ENCODE peak calls at places on chromosomes 2 and 18, in four cellular contexts. Q is ovary, D is spleen, Z is stomach. F is an unnamed sample. For H3K36me3, the result is how much of the 10 kb centered on the place peaks cover.

GRCh38 chr2:231640646-231641111 is 48.0 kb downstream of the TEX44 start:
- DNase-seq in Z (peak), D (no peak), Q (no peak), F (peak)

GRCh38 chr18:28178720-28179119 is 1.8 kb upstream of the CDH2 start:
- DNase-seq in D (no peak), Q (no peak), Z (no peak), F (no peak)

GRCh38 chr2:121346886-121347285 is 61.9 kb upstream of the TFCP2L1 start:
- DNase-seq in D (no peak), Q (no peak), Z (no peak), F (no peak)

GRCh38 chr2:133266926-133267590 is 301.2 kb downstream of the NCKAP5 start:
- DNase-seq in Z (no peak), D (no peak), Q (no peak), F (no peak)

GRCh38 chr2:187155472-187155871 is 292.6 kb downstream of the CALCRL start:
- DNase-seq in D (no peak), Z (no peak), Q (no peak), F (no peak)

GRCh38 chr2:20065885-20066602 is 14.6 kb upstream of the LAPTM4A start:
- DNase-seq in Z (peak), D (no peak), Q (peak), F (peak)

GRCh38 chr2:191015831-191016230 is 1.9 kb upstream of the STAT1 start:
- DNase-seq in Z (no peak), Q (no peak), D (no peak), F (no peak)

GRCh38 chr2:107936427-107937359 is 49.6 kb upstream of the SLC5A7 start:
- DNase-seq in Q (no peak), Z (no peak), D (no peak), F (no peak)

GRCh38 chr2:190649035-190649797 is at the start of gene NAB1:
- DNase-seq in Z (peak), D (peak), Q (peak), F (peak)

GRCh38 chr2:8024506-8024905 is 657.4 kb upstream of the ID2 start:
- DNase-seq in Z (no peak), D (no peak), Q (no peak), F (no peak)

GRCh38 chr2:240991378-240992263 is 6.8 kb upstream of the SNED1 start:
- DNase-seq in Z (peak), Q (peak), D (peak), F (peak)

GRCh38 chr2:201320701-201321100 is 36.4 kb downstream of the FLACC1 start:
- DNase-seq in Q (no peak), Z (no peak), D (no peak), F (no peak)

GRCh38 chr2:192128655-192129054 is 66.1 kb downstream of the TMEFF2 start:
- DNase-seq in D (no peak), Z (no peak), Q (no peak), F (no peak)

GRCh38 chr18:22257022-22257543 is 87.7 kb downstream of the GATA6 start:
- DNase-seq in Z (no peak), Q (no peak), D (no peak), F (no peak)

GRCh38 chr18:23932385-23933067 is 82.0 kb upstream of the TTC39C start:
- DNase-seq in Q (no peak), Z (no peak), D (no peak), F (no peak)

GRCh38 chr2:69916151-69916550 is 1.2 kb downstream of the MXD1 start:
- DNase-seq in Z (no peak), Q (no peak), D (no peak), F (no peak)

GRCh38 chr2:100981011-100981410 is 21.1 kb upstream of the RPL31 start:
- DNase-seq in Z (no peak), Q (no peak), D (no peak), F (no peak)

GRCh38 chr2:138059487-138059886 is 95.2 kb downstream of the HNMT start:
- DNase-seq in Z (no peak), D (no peak), Q (no peak), F (no peak)

GRCh38 chr18:30113454-30113853 is 929.1 kb downstream of the DSC3 start:
- DNase-seq in Q (no peak), D (no peak), Z (no peak), F (no peak)

GRCh38 chr2:67561411-67561965 is 164.4 kb downstream of the ETAA1 start:
- DNase-seq in Q (peak), Z (peak), D (no peak), F (no peak)

GRCh38 chr2:20425371-20425881 is 21.4 kb upstream of the RHOB start:
- DNase-seq in Q (no peak), D (no peak), Z (no peak), F (no peak)

GRCh38 chr2:72000110-72000509 is 147.6 kb downstream of the CYP26B1 start:
- DNase-seq in D (no peak), Q (no peak), Z (no peak), F (no peak)

GRCh38 chr18:50970006-50970405 is 2.2 kb downstream of the ELAC1 start:
- DNase-seq in Q (no peak), Z (peak), D (no peak), F (peak)

GRCh38 chr2:111031546-111032484 is 88.9 kb upstream of the BCL2L11 start:
- DNase-seq in D (no peak), Z (peak), Q (no peak), F (no peak)

GRCh38 chr2:74037379-74037860 is 52.7 kb downstream of the TET3 start:
- DNase-seq in Z (no peak), D (no peak), Q (no peak), F (no peak)

GRCh38 chr18:59719533-59720325 is 22.5 kb upstream of the CCBE1 start:
- DNase-seq in D (no peak), Z (no peak), Q (no peak), F (no peak)

GRCh38 chr2:27807476-27807875 is 36.0 kb downstream of the MRPL33 start:
- DNase-seq in Z (peak), D (no peak), Q (peak), F (no peak)

GRCh38 chr2:215736653-215737290 is 276.6 kb downstream of the MREG start:
- DNase-seq in D (no peak), Q (no peak), Z (no peak), F (no peak)

GRCh38 chr2:232330068-232330999 is 48.2 kb upstream of the ALPP start:
- DNase-seq in D (peak), Q (no peak), Z (no peak), F (no peak)

GRCh38 chr18:75407468-75408437 is 19.8 kb downstream of the SMIM21 start:
- DNase-seq in Q (no peak), Z (no peak), D (no peak), F (no peak)

GRCh38 chr2:202377308-202377736 is 1.2 kb downstream of the BMPR2 start:
- DNase-seq in Z (peak), Q (peak), D (peak), F (no peak)

GRCh38 chr2:227545990-227546389 is 52.7 kb upstream of the SCYGR2 start:
- DNase-seq in D (peak), Z (no peak), Q (no peak), F (no peak)

GRCh38 chr2:223594259-223594658 is 7.9 kb downstream of the SCG2 start:
- DNase-seq in D (no peak), Z (no peak), Q (no peak), F (no peak)

GRCh38 chr2:152861349-152861942 is 143.0 kb downstream of the ARL6IP6 start:
- DNase-seq in Z (peak), Q (no peak), D (no peak), F (no peak)

GRCh38 chr2:223008162-223008561 is 43.8 kb upstream of the KCNE4 start:
- DNase-seq in Q (no peak), D (no peak), Z (no peak), F (no peak)

GRCh38 chr2:221943078-221943810 is 355.6 kb downstream of the PAX3 start:
- DNase-seq in D (no peak), Q (peak), Z (peak), F (no peak)

GRCh38 chr2:166784296-166784946 is 103.9 kb upstream of the XIRP2 start:
- DNase-seq in Z (no peak), Q (no peak), D (no peak), F (no peak)

GRCh38 chr18:2655153-2655953 is at the start of gene SMCHD1:
- DNase-seq in Z (peak), Q (peak), D (peak), F (peak)

GRCh38 chr18:2656237-2657042 is 914 bp downstream of the SMCHD1 start:
- DNase-seq in Q (peak), Z (peak), D (peak), F (peak)

GRCh38 chr18:2655954-2656236 is 369 bp downstream of the SMCHD1 start:
- DNase-seq in Q (no peak), Z (no peak), D (no peak), F (no peak)

GRCh38 chr18:2657043-2657512 is 1.6 kb downstream of the SMCHD1 start:
- DNase-seq in Q (no peak), Z (no peak), D (no peak), F (no peak)

GRCh38 chr18:2657788-2658458 is 2.4 kb downstream of the SMCHD1 start:
- DNase-seq in D (no peak), Q (no peak), Z (no peak), F (no peak)
- TF ChIP-seq POLR2A in D (no peak), Q (no peak), Z (no peak), F (no peak)

DNA sequence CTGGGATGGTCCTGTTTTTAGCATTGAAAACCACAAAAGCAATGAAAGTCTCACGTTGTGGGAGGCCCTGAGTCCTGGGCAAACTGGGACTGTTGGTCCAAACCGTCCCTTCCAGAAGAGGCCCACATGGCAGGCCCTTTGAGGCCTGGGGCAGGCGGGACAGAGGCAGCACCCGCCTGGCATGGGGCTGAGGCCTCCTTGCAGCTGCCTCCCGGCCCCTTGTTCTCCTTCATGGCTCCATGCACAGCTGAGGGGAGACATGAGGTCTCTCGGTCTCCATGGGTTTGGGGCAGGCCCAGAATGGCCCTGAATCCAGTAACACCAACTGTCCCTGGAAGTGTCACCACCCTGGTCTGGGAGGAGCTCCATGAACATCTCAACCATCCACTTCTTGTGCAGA is 61.9 kb downstream of the RRM2 start:
- DNase-seq in D (peak), Z (no peak), Q (no peak), F (no peak)
- H3K36me3 ChIP-seq in D (under half), Z (under half), Q (under half), F (under half)

GRCh38 chr2:30516166-30516565 is 69.1 kb downstream of the LCLAT1 start:
- DNase-seq in Z (no peak), Q (no peak), D (no peak), F (no peak)
- TF ChIP-seq POLR2A in Z (no peak), Q (no peak), D (no peak), F (no peak)

GRCh38 chr2:79612999-79613398 is 100.1 kb downstream of the CTNNA2 start:
- DNase-seq in Q (no peak), Z (no peak), D (no peak), F (no peak)
- H3K36me3 ChIP-seq in Q (under half), Z (under half), D (under half), F (under half)

DNA sequence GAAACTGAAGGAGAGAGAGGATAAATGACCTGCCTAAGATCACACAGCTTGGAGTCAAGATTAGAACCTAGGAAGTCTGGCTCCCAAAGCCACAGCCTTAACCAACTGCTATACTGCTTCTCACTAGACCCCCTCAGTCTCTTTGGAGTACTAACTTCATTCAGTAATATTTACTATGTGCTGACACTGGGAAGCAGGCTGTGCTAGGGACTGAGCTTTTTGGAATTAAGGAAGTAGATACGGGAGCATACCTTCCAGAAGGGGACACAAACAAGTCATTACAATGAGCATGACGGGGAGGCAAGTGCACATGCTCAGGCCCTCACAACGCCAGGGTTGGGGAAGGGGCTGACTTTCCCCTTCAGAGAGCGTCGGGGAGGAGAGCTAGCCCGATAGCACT is 97.7 kb downstream of the INO80D start:
- DNase-seq in Z (no peak), D (no peak), Q (no peak), F (no peak)
- TF ChIP-seq POLR2A in Z (no peak), D (no peak), Q (no peak), F (no peak)

GRCh38 chr2:29304399-29304798 is 189.2 kb downstream of the CLIP4 start:
- DNase-seq in D (no peak), Z (no peak), Q (no peak), F (no peak)
- H3K36me3 ChIP-seq in D (under half), Z (under half), Q (under half), F (under half)